ENCODE peak calls at places on chromosomes 12 and 14, in five cellular contexts. S, Z, K, O and D are unnamed samples.

GRCh38 chr14:35398095-35398584 is 6.4 kb downstream of the NFKBIA start:
- DNase-seq in S (no peak), Z (no peak), K (no peak), O (no peak), D (no peak)

GRCh38 chr14:50366115-50366514 is 30.6 kb downstream of the CDKL1 start:
- DNase-seq in S (no peak), Z (peak), K (no peak), O (no peak), D (no peak)

GRCh38 chr14:73748858-73749357 is 34.7 kb upstream of the PNMA1 start:
- DNase-seq in S (no peak), Z (no peak), K (no peak), O (no peak), D (no peak)

GRCh38 chr12:118404876-118405521 is 28.6 kb downstream of the SUDS3 start:
- DNase-seq in S (peak), Z (peak), K (peak), O (peak), D (peak)

GRCh38 chr12:21541773-21542172 is 15.7 kb downstream of the SPX start:
- DNase-seq in S (no peak), Z (no peak), K (no peak), O (no peak), D (no peak)

GRCh38 chr14:103593577-103593976 is 30.8 kb downstream of the COA8 start:
- DNase-seq in S (no peak), Z (no peak), K (no peak), O (no peak), D (no peak)

GRCh38 chr12:2034633-2035420 is 18.0 kb upstream of the CACNA1C start:
- DNase-seq in S (no peak), Z (peak), K (peak), O (peak), D (no peak)

GRCh38 chr12:75721790-75722189 is 210.4 kb upstream of the KRR1 start:
- DNase-seq in S (no peak), Z (no peak), K (no peak), O (no peak), D (no peak)

GRCh38 chr12:132524405-132524804 is 34.5 kb downstream of the FBRSL1 start:
- DNase-seq in S (no peak), Z (no peak), K (peak), O (no peak), D (no peak)

GRCh38 chr14:61257469-61258057 is 23.6 kb downstream of the TMEM30B start:
- DNase-seq in S (no peak), Z (no peak), K (no peak), O (no peak), D (no peak)

GRCh38 chr14:89842852-89843251 is 111.7 kb downstream of the EFCAB11 start:
- DNase-seq in S (no peak), Z (no peak), K (no peak), O (no peak), D (no peak)

GRCh38 chr14:50047274-50047676 is 69.1 kb downstream of the VCPKMT start:
- DNase-seq in S (no peak), Z (no peak), K (no peak), O (no peak), D (no peak)

GRCh38 chr14:63964063-63964462 is 111.3 kb downstream of the SYNE2 start:
- DNase-seq in S (no peak), Z (no peak), K (no peak), O (no peak), D (no peak)

GRCh38 chr12:122726056-122726558 is 4.5 kb downstream of the HCAR1 start:
- DNase-seq in S (no peak), Z (no peak), K (peak), O (no peak), D (no peak)

GRCh38 chr14:26694521-26694920 is 96.7 kb upstream of the NOVA1 start:
- DNase-seq in S (no peak), Z (no peak), K (no peak), O (no peak), D (no peak)

GRCh38 chr12:66965613-66966012 is 286.7 kb upstream of the GRIP1 start:
- DNase-seq in S (no peak), Z (no peak), K (no peak), O (no peak), D (no peak)

GRCh38 chr12:124240493-124240892 is 54.4 kb upstream of the RFLNA start:
- DNase-seq in S (no peak), Z (no peak), K (peak), O (no peak), D (peak)

GRCh38 chr12:32390572-32391219 is 8.7 kb upstream of the FGD4 start:
- DNase-seq in S (no peak), Z (peak), K (peak), O (peak), D (no peak)

GRCh38 chr12:8482446-8483080 is 26.8 kb downstream of the CLEC6A start:
- DNase-seq in S (no peak), Z (no peak), K (no peak), O (no peak), D (no peak)

GRCh38 chr12:131274906-131275305 is 321.2 kb downstream of the ADGRD1 start:
- DNase-seq in S (no peak), Z (no peak), K (no peak), O (no peak), D (no peak)

GRCh38 chr12:96213869-96214268 is 19.7 kb downstream of the ELK3 start:
- DNase-seq in S (no peak), Z (no peak), K (no peak), O (no peak), D (no peak)

GRCh38 chr14:103872492-103873113 is 25.2 kb upstream of the PPP1R13B start:
- DNase-seq in S (no peak), Z (no peak), K (no peak), O (no peak), D (no peak)

GRCh38 chr14:105876158-105876557 is 349.8 kb downstream of the TMEM121 start:
- DNase-seq in S (no peak), Z (no peak), K (no peak), O (peak), D (no peak)

GRCh38 chr14:101813833-101814232 is 52.3 kb downstream of the PPP2R5C start:
- DNase-seq in S (no peak), Z (no peak), K (no peak), O (no peak), D (no peak)

GRCh38 chr12:47725091-47725772 is at the start of gene ENDOU:
- DNase-seq in S (no peak), Z (no peak), K (no peak), O (no peak), D (no peak)

GRCh38 chr14:81559385-81559784 is 25.7 kb upstream of the SEL1L start:
- DNase-seq in S (no peak), Z (no peak), K (no peak), O (no peak), D (no peak)

GRCh38 chr14:89544636-89545301 is 127.7 kb upstream of the FOXN3 start:
- DNase-seq in S (no peak), Z (no peak), K (peak), O (no peak), D (no peak)

DNA sequence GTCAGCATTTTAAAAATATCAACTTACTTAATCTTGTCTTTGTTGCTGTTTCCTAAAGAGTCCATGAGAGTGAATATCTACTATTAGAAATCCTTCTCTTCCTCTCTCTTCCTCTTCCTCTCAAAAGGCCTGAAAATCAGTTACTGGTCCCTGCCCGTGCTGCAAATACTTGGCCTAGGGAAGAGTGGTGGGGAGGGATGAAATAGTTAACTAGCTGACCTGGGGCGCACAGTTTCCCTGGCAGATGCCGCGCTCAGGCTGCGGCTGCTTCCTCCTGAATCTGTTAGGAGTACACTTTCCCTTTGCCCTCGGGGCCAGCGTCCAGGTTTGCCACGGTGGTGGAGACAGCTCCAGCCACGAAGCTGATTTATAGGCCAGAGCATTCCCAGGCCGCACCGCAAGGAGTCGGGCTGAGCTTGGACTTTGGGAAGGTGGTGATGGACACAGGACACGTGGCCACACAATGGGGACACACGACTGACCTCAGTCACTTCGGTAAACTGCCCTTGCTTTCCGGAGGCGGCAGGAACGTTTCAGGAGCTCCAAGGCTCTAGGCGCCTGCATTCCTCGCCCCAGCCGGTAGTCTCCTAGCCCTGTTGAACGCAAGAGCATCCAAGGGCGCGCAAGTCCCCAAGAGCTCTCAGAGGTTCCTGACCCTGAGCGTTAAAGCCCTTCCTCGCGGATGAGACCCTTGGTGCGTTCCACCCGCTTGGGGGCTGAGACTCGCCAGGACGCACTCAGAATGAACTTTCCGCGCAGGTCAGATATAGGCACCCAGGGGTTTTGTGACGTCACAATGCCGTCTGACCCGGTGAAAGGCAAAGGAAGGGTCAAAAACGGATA is 7.1 kb upstream of the ASCL1 start:
- DNase-seq in S (no peak), Z (peak), K (no peak), O (no peak), D (no peak)
- H3K4me3 ChIP-seq in S (no peak), Z (no peak), K (no peak), O (no peak), D (no peak)

GRCh38 chr14:52318829-52319604 is 4.9 kb downstream of the PTGER2 start:
- DNase-seq in S (no peak), Z (no peak), K (no peak), O (no peak), D (no peak)
- H3K4me3 ChIP-seq in S (no peak), Z (no peak), K (peak), O (no peak), D (no peak)

GRCh38 chr12:69342407-69342806 is 5.8 kb upstream of the LYZ start:
- DNase-seq in S (no peak), Z (no peak), K (no peak), O (no peak), D (no peak)
- H3K4me3 ChIP-seq in S (no peak), Z (no peak), K (no peak), O (no peak), D (no peak)

GRCh38 chr12:64407342-64408223 is 3.4 kb downstream of the XPOT start:
- DNase-seq in S (no peak), Z (no peak), K (no peak), O (no peak), D (no peak)
- H3K4me3 ChIP-seq in S (no peak), Z (no peak), K (no peak), O (no peak), D (no peak)

GRCh38 chr14:36665887-36666415 is 4.3 kb downstream of the PAX9 start:
- DNase-seq in S (no peak), Z (no peak), K (no peak), O (no peak), D (no peak)

GRCh38 chr14:36663404-36664321 is 2.0 kb downstream of the PAX9 start:
- DNase-seq in S (no peak), Z (no peak), K (peak), O (no peak), D (no peak)

GRCh38 chr14:36666416-36667206 is 5.0 kb downstream of the PAX9 start:
- DNase-seq in S (no peak), Z (no peak), K (no peak), O (no peak), D (no peak)

GRCh38 chr14:36662543-36663403 is 1.1 kb downstream of the PAX9 start:
- DNase-seq in S (no peak), Z (peak), K (peak), O (no peak), D (no peak)

GRCh38 chr14:36664322-36665193 is 2.9 kb downstream of the PAX9 start:
- DNase-seq in S (no peak), Z (no peak), K (no peak), O (no peak), D (no peak)
- H3K4me3 ChIP-seq in S (no peak), Z (no peak), K (no peak), O (peak), D (no peak)

GRCh38 chr12:57620936-57621496 is 9.8 kb downstream of the ARHGEF25 start:
- DNase-seq in S (no peak), Z (no peak), K (no peak), O (peak), D (no peak)
- H3K4me3 ChIP-seq in S (peak), Z (peak), K (peak), O (peak), D (peak)

DNA sequence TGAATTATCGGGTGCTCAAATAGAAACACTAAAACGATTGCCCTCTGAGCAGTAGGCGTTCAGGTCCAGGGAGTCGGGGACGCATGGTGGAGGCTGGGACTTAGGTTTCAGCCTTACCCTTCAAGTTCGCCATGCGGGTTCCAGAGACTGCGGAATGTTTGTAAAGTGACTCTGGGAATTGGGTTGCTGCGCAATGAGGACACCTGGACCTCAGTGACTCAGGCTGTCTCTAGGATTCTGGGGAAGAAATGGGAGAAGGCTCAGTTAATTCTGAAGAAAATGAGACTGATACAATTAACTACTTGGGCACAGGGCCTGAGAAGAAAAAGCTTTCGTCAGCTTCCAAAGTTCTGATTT is 1.1 kb downstream of the LGALS3 start:
- DNase-seq in S (no peak), Z (peak), K (no peak), O (no peak), D (no peak)
- H3K4me3 ChIP-seq in S (peak), Z (peak), K (peak), O (peak), D (peak)

DNA sequence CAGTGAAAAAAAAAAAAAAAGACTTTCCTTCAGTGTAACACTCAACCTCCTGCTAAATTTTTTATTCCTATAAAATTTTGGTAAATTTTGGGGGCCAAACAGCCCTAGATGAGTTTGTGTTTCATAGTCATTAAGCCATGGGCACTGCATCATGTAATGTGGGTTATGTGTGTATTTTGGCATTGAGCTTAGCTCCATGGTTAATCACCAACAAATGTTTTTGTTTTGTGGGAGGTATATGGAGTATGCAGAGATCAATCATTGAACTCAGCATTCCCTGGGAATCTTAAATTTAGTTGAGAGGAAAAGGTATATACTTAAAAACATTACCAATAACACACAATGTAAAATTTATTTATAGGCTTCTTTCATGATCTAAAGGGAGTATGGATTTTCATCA is 8.5 kb upstream of the ARMH4 start:
- DNase-seq in S (no peak), Z (no peak), K (no peak), O (no peak), D (no peak)
- H3K4me3 ChIP-seq in S (no peak), Z (no peak), K (no peak), O (no peak), D (no peak)

DNA sequence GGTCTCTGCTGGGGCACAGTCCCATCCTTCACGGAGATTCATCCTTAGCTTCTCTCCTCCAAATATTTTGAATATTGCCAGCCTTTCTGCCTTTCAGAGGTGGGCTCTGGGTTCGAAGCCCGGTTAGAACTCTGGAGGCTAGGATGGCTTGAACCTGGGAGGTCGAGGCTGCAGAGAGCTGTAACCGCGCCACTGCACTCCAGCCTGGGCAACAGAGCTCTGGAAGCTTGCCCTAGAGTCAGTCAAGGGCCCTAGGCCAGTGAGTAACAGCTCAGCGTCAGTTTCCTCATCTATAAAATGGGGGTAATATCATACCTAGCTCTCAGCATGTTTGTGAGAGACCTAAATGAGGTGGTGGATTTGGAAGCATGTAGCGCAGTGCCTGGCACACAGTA is 3.2 kb downstream of the PTPN6 start:
- DNase-seq in S (no peak), Z (no peak), K (no peak), O (no peak), D (no peak)
- H3K4me3 ChIP-seq in S (no peak), Z (no peak), K (no peak), O (peak), D (no peak)

GRCh38 chr12:104693493-104693892 is 236.7 kb downstream of the CHST11 start:
- DNase-seq in S (no peak), Z (no peak), K (no peak), O (no peak), D (no peak)

GRCh38 chr12:104694161-104694560 is 237.4 kb downstream of the CHST11 start:
- DNase-seq in S (no peak), Z (no peak), K (peak), O (no peak), D (no peak)

GRCh38 chr12:104694711-104695110 is 238.0 kb downstream of the CHST11 start:
- DNase-seq in S (no peak), Z (no peak), K (no peak), O (peak), D (no peak)

GRCh38 chr12:104691661-104692334 is 235.1 kb downstream of the CHST11 start:
- DNase-seq in S (no peak), Z (no peak), K (no peak), O (no peak), D (no peak)

GRCh38 chr12:104692335-104693218 is 235.8 kb downstream of the CHST11 start:
- DNase-seq in S (no peak), Z (no peak), K (no peak), O (no peak), D (no peak)
- H3K4me3 ChIP-seq in S (no peak), Z (no peak), K (no peak), O (no peak), D (no peak)